ENCODE peak calls at places on chromosomes 6 and 20, in four cellular contexts. I, Y, P and M are unnamed samples.
A peak's percentile ranks its signal among the peaks of the same experiment; 100 is the strongest.

GRCh38 chr6:42984924-42985475 is 630 bp downstream of the PPP2R5D start:
- DNase-seq in P (no peak), I (no peak), Y (no peak), M (no peak)

GRCh38 chr20:5910192-5910591 is 40.1 kb downstream of the TRMT6 start:
- DNase-seq in I (no peak), P (no peak), Y (no peak), M (no peak)

GRCh38 chr6:111201155-111201554 is 113.9 kb downstream of the SLC16A10 start:
- DNase-seq in P (no peak), Y (no peak), I (no peak), M (no peak)

GRCh38 chr6:121856296-121856695 is 420.9 kb downstream of the GJA1 start:
- DNase-seq in P (no peak), Y (no peak), I (no peak), M (no peak)

GRCh38 chr20:63210011-63210605 is 5.8 kb downstream of the YTHDF1 start:
- DNase-seq in P (no peak), I (peak; percentile 66), Y (no peak), M (no peak)

GRCh38 chr20:11719153-11719552 is 198.5 kb upstream of the BTBD3 start:
- DNase-seq in P (no peak), I (no peak), Y (no peak), M (no peak)

GRCh38 chr6:151549790-151550189 is 56.0 kb downstream of the CCDC170 start:
- DNase-seq in P (no peak), Y (no peak), I (no peak), M (peak; percentile 35)

GRCh38 chr20:54173653-54174451 is at the start of gene CYP24A1:
- DNase-seq in I (peak; percentile 53), Y (peak; percentile 14), P (no peak), M (no peak)

GRCh38 chr6:13194852-13195251 is 133.5 kb downstream of the TBC1D7 start:
- DNase-seq in I (peak; percentile 62), P (peak; percentile 21), Y (peak; percentile 89), M (peak; percentile 11)

GRCh38 chr20:63076421-63076820 is 69.7 kb upstream of the BHLHE23 start:
- DNase-seq in P (no peak), I (no peak), Y (no peak), M (no peak)

GRCh38 chr6:122161136-122161535 is 238.3 kb upstream of the HSF2 start:
- DNase-seq in P (no peak), I (no peak), Y (no peak), M (no peak)

GRCh38 chr6:81752969-81753708 is 658 bp upstream of the TENT5A start:
- DNase-seq in P (peak; percentile 69), I (peak; percentile 78), Y (peak; percentile 71), M (no peak)

GRCh38 chr20:35410613-35411012 is 1.2 kb downstream of the UQCC1 start:
- DNase-seq in I (no peak), Y (no peak), P (no peak), M (no peak)

GRCh38 chr6:105573138-105573537 is 170.3 kb upstream of the PREP start:
- DNase-seq in I (no peak), P (no peak), Y (no peak), M (no peak)

GRCh38 chr6:159693128-159693893 is at the start of gene SOD2:
- DNase-seq in P (peak; percentile 61), I (peak; percentile 76), Y (peak; percentile 81), M (peak; percentile 48)

GRCh38 chr6:158962371-158962770 is 37.6 kb downstream of the RSPH3 start:
- DNase-seq in I (no peak), Y (no peak), P (no peak), M (no peak)

GRCh38 chr20:40781340-40781916 is 92.4 kb upstream of the MAFB start:
- DNase-seq in I (no peak), P (no peak), Y (no peak), M (no peak)

GRCh38 chr20:39146394-39146793 is 184.2 kb downstream of the DHX35 start:
- DNase-seq in Y (no peak), I (no peak), P (no peak), M (no peak)

GRCh38 chr6:158972241-158973233 is 27.5 kb downstream of the RSPH3 start:
- DNase-seq in I (peak; percentile 65), Y (peak; percentile 34), P (peak; percentile 55), M (peak; percentile 15)

GRCh38 chr6:117555882-117556498 is 46.3 kb downstream of the GOPC start:
- DNase-seq in Y (peak; percentile 57), P (no peak), I (peak; percentile 48), M (peak; percentile 2)

GRCh38 chr20:24448170-24448569 is 21.3 kb upstream of the SYNDIG1 start:
- DNase-seq in Y (no peak), I (no peak), P (no peak), M (no peak)

GRCh38 chr6:111658445-111659154 is 52.9 kb upstream of the TRAF3IP2 start:
- DNase-seq in I (peak; percentile 45), Y (no peak), P (no peak), M (peak; percentile 58)

GRCh38 chr6:396126-396520 is 4.6 kb downstream of the IRF4 start:
- DNase-seq in I (no peak), P (no peak), Y (no peak), M (no peak)

GRCh38 chr6:117389227-117390057 is 36.3 kb downstream of the ROS1 start:
- DNase-seq in P (no peak), Y (no peak), I (peak; percentile 92), M (no peak)

DNA sequence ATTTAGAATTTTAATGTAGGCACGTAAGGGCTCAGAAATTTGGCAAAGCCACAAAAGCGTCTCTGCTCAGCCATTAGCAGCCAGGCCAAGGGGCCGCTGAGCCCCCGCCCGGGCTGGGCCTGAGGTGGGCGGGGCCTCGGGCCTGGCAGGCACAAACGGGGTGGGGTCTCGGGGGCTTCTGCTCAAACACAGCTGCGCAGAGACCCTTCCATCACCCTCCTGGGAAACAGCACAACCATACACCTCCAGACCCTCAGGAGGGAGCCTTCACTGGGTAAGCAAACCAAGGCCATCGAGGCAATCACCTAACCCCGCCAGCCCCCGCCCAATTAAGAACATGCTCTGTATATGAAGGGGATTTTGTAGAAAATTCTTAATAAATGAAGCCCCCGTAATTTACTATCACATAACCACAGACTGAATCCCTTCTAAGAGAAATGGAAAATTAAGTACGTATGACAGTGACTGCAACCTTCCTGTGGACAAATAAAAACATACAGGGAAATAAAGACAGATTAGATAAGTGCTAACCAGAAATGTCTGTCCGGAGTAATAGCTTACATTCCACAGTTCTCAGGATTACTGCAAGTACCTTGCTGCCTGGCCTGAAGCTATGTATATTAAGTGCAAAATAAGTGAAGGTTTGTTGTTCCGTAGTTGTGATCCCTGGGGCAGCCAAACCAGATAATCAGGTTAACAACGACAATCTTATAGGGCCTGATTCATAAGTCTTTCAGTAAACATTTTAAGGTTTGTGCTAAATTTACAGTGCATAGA is 3.0 kb downstream of the NEDD9 start:
- DNase-seq in P (no peak), Y (no peak), I (peak; percentile 93), M (peak; percentile 88)
- H3K4me3 ChIP-seq in P (no peak overlapping the region), Y (no peak overlapping the region), I (no peak overlapping the region), M (peak overlapping the region; percentile 85)

DNA sequence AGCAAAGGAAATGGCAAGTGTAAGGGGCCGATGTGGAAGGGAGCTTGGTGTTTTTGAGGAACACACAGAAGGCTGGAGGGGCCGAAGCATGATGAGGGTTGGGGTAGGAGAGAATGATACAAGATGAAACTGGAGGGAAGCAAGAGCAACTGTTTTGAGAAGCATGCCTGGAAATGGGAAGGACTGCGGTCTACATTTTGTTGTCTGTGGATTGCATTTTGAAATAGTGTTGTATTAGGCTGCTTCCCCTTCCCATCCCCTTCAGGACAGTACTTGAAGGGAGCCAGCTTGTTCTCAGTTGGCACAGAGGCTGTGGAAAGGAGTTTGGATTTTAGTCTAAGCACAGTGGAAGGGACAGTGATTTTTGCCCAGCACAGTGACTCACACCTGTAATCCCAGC is 2.2 kb downstream of the TM9SF4 start:
- DNase-seq in P (no peak), Y (no peak), I (no peak), M (no peak)
- TF ChIP-seq CTCF in P (no peak), Y (no peak), I (no peak), M (no peak)

GRCh38 chr20:3733119-3733995 is 872 bp downstream of the HSPA12B start:
- DNase-seq in P (no peak), I (no peak), Y (no peak), M (no peak)
- H3K4me3 ChIP-seq in P (no peak overlapping the region), I (no peak overlapping the region), Y (no peak overlapping the region), M (no peak overlapping the region)

GRCh38 chr6:127102859-127103258 is 15.6 kb upstream of the RSPO3 start:
- DNase-seq in Y (no peak), I (no peak), P (no peak), M (no peak)

GRCh38 chr6:127102299-127102698 is 16.2 kb upstream of the RSPO3 start:
- DNase-seq in Y (no peak), P (no peak), I (peak; percentile 93), M (no peak)

GRCh38 chr6:127103482-127103881 is 15.0 kb upstream of the RSPO3 start:
- DNase-seq in Y (no peak), I (no peak), P (no peak), M (no peak)

GRCh38 chr6:127096167-127096566 is 22.3 kb upstream of the RSPO3 start:
- DNase-seq in Y (no peak), P (no peak), I (no peak), M (no peak)

DNA sequence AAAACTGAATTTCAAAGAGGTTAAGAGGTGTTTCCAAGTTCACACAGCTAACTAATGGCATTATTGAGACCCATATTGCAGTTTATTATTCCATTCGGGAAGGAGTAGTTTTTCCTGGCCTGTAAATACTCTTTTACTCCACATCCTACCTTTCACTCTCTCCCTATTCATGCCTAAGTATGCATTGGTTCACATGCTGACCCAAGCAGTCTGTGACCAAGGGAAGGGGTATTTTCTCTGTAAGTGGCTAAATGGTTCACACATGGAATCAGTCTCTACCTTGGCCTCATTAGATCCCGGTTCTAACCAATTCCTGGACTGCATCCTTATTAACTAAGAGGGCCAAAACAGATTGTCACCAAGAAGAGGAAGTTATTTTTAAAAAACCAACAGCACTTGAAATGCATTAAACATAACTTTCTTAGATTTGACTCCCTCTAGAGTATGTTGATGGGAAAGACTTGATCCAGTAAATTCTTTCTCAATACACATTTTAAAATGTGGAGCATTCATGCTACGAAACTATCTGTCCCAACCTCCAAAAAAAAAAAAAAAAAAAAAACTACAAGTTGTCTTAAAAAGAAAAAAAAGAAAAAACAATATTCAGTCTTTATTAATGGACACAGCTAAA is 17.8 kb upstream of the RSPO3 start:
- DNase-seq in P (no peak), Y (no peak), I (peak; percentile 18), M (no peak)
- TF ChIP-seq CTCF in P (peak; percentile 51), Y (peak; percentile 24), I (peak; percentile 24), M (peak; percentile 37)

GRCh38 chr6:47479874-47480273 is 2.3 kb downstream of the CD2AP start:
- DNase-seq in Y (no peak), P (no peak), I (no peak), M (no peak)
- H3K4me3 ChIP-seq in Y (peak overlapping the region; percentile 70), P (no peak overlapping the region), I (peak overlapping the region; percentile 92), M (peak overlapping the region; percentile 71)